ENCODE peak calls at places on chromosomes 2 and 18, in eight cellular contexts. Z is IMR-90, F is NCI-H2171 treated with DMSO at 0.1 percent for 48 hours, J is stomach, H is sciatic nerve, O is KBM-7, Q is MM.1S, B is Daoy. D is an unnamed sample.

GRCh38 chr2:238863749-238864206 is 15.9 kb downstream of the TWIST2 start:
- DNase-seq in Z (no peak), F (no peak), J (no peak), H (no peak), O (no peak), Q (no peak), B (peak; percentile 25), D (no peak)

GRCh38 chr2:164620873-164621760 is at the start of gene GRB14:
- DNase-seq in Z (no peak), F (peak; percentile 25), J (peak; percentile 45), H (no peak), O (no peak), Q (peak; percentile 80), B (peak; percentile 33), D (no peak)

GRCh38 chr2:121081701-121082100 is 203.3 kb downstream of the TFCP2L1 start:
- DNase-seq in Z (no peak), F (no peak), J (no peak), H (no peak), O (no peak), Q (no peak), B (no peak), D (no peak)

GRCh38 chr2:25570161-25570840 is 103.1 kb downstream of the DTNB start:
- DNase-seq in Z (peak; percentile 33), F (no peak), J (no peak), H (no peak), O (no peak), Q (no peak), B (no peak), D (no peak)

GRCh38 chr2:127771756-127772155 is 39.2 kb downstream of the WDR33 start:
- DNase-seq in Z (peak; percentile 70), F (no peak), J (no peak), H (no peak), O (no peak), Q (no peak), B (peak; percentile 36), D (no peak)

GRCh38 chr2:205543262-205543843 is 138.9 kb upstream of the NRP2 start:
- DNase-seq in Z (no peak), F (no peak), J (no peak), H (no peak), O (no peak), Q (no peak), B (no peak), D (no peak)

GRCh38 chr18:12990128-12990485 is 1.1 kb upstream of the CEP192 start:
- DNase-seq in Z (no peak), F (no peak), J (no peak), H (no peak), O (peak; percentile 40), Q (no peak), B (no peak), D (no peak)

GRCh38 chr2:120778244-120778643 is 42.6 kb downstream of the GLI2 start:
- DNase-seq in Z (peak; percentile 63), F (no peak), J (no peak), H (no peak), O (no peak), Q (no peak), B (peak; percentile 52), D (no peak)

GRCh38 chr2:1517786-1518500 is 104.7 kb downstream of the TPO start:
- DNase-seq in Z (no peak), F (peak; percentile 79), J (no peak), H (peak; percentile 26), O (peak; percentile 14), Q (no peak), B (no peak), D (no peak)

GRCh38 chr2:236241181-236242056 is 22.8 kb downstream of the ASB18 start:
- DNase-seq in Z (no peak), F (no peak), J (no peak), H (no peak), O (no peak), Q (no peak), B (no peak), D (no peak)

GRCh38 chr2:67571785-67572718 is 174.9 kb downstream of the ETAA1 start:
- DNase-seq in Z (peak; percentile 83), F (no peak), J (no peak), H (no peak), O (no peak), Q (no peak), B (no peak), D (no peak)

GRCh38 chr2:125037135-125037653 is 1012.1 kb downstream of the CNTNAP5 start:
- DNase-seq in Z (no peak), F (no peak), J (no peak), H (no peak), O (no peak), Q (no peak), B (no peak), D (no peak)

GRCh38 chr2:120654383-120655134 is 81.1 kb upstream of the GLI2 start:
- DNase-seq in Z (no peak), F (no peak), J (no peak), H (no peak), O (no peak), Q (no peak), B (no peak), D (no peak)

GRCh38 chr2:230872151-230872967 is 7.6 kb downstream of the ITM2C start:
- DNase-seq in Z (no peak), F (no peak), J (peak; percentile 17), H (no peak), O (no peak), Q (peak; percentile 48), B (no peak), D (no peak)

GRCh38 chr2:207682557-207682956 is 28.9 kb upstream of the CCNYL1 start:
- DNase-seq in Z (no peak), F (no peak), J (no peak), H (no peak), O (no peak), Q (peak; percentile 36), B (no peak), D (no peak)

GRCh38 chr2:43854671-43855070 is 15.9 kb downstream of the ABCG8 start:
- DNase-seq in Z (no peak), F (no peak), J (no peak), H (no peak), O (no peak), Q (no peak), B (no peak), D (no peak)

GRCh38 chr2:109607766-109608165 is 6.0 kb downstream of the SEPTIN10 start:
- DNase-seq in Z (peak; percentile 50), F (no peak), J (no peak), H (no peak), O (no peak), Q (no peak), B (no peak), D (no peak)

GRCh38 chr2:197113221-197113831 is 186.8 kb upstream of the PGAP1 start:
- DNase-seq in Z (peak; percentile 45), F (peak; percentile 66), J (no peak), H (no peak), O (peak; percentile 62), Q (peak; percentile 45), B (peak; percentile 14), D (no peak)

GRCh38 chr2:234705108-234705507 is 208.2 kb upstream of the ARL4C start:
- DNase-seq in Z (peak; percentile 85), F (no peak), J (no peak), H (no peak), O (no peak), Q (no peak), B (peak; percentile 75), D (no peak)

GRCh38 chr18:55421612-55422381 is 166.2 kb downstream of the TCF4 start:
- DNase-seq in Z (no peak), F (peak; percentile 93), J (no peak), H (no peak), O (no peak), Q (no peak), B (peak; percentile 15), D (no peak)

GRCh38 chr2:27627963-27628766 is 647 bp downstream of the CCDC121 start:
- DNase-seq in Z (peak; percentile 96), F (no peak), J (no peak), H (no peak), O (peak; percentile 18), Q (no peak), B (peak; percentile 87), D (no peak)

GRCh38 chr2:6359964-6360363 is 505.7 kb downstream of the CMPK2 start:
- DNase-seq in Z (no peak), F (no peak), J (no peak), H (no peak), O (no peak), Q (no peak), B (no peak), D (no peak)

GRCh38 chr18:33424266-33424946 is 16.1 kb downstream of the CCDC178 start:
- DNase-seq in Z (no peak), F (no peak), J (no peak), H (no peak), O (no peak), Q (no peak), B (no peak), D (no peak)

GRCh38 chr18:31438402-31438801 is 9.1 kb upstream of the DSG3 start:
- DNase-seq in Z (no peak), F (no peak), J (no peak), H (no peak), O (no peak), Q (no peak), B (no peak), D (no peak)

GRCh38 chr2:33215299-33215698 is 261.1 kb upstream of the RASGRP3 start:
- DNase-seq in Z (peak; percentile 96), F (peak; percentile 83), J (no peak), H (peak; percentile 77), O (no peak), Q (no peak), B (peak; percentile 79), D (no peak)

GRCh38 chr2:171711351-171711750 is 24.1 kb downstream of the DYNC1I2 start:
- DNase-seq in Z (peak; percentile 43), F (no peak), J (no peak), H (no peak), O (no peak), Q (no peak), B (no peak), D (no peak)

GRCh38 chr18:50629148-50629631 is 69.3 kb downstream of the MAPK4 start:
- DNase-seq in Z (no peak), F (peak; percentile 94), J (no peak), H (no peak), O (no peak), Q (no peak), B (no peak), D (no peak)